ENCODE peak calls at places on chromosomes 7 and 10, in eight cellular contexts. One of them, this sample, is unnamed.

GRCh38 chr10:95260397-95260881 is 30.4 kb downstream of the PDLIM1 start:
- DNase-seq in AG04449: peak; percentile 81
- DNase-seq in GM03348: peak; percentile 86
- DNase-seq in GM18507: no peak
- DNase-seq in cardiac muscle cell: peak; percentile 35
- DNase-seq in H7: no peak
- DNase-seq in ELF-1: peak; percentile 88
- DNase-seq in NCI-H1105: no peak
- DNase-seq in this sample: no peak

GRCh38 chr7:22863156-22863899 is 40.7 kb upstream of the TOMM7 start:
- DNase-seq in cardiac muscle cell: no peak
- DNase-seq in NCI-H1105: no peak
- DNase-seq in GM03348: no peak
- DNase-seq in ELF-1: no peak
- DNase-seq in GM18507: no peak
- DNase-seq in AG04449: no peak
- DNase-seq in H7: no peak
- DNase-seq in this sample: no peak

GRCh38 chr7:50068026-50068425 is 25.0 kb downstream of the ZPBP start:
- DNase-seq in cardiac muscle cell: no peak
- DNase-seq in GM03348: peak; percentile 13
- DNase-seq in ELF-1: peak; percentile 13
- DNase-seq in AG04449: no peak
- DNase-seq in NCI-H1105: peak; percentile 47
- DNase-seq in GM18507: no peak
- DNase-seq in H7: no peak
- DNase-seq in this sample: no peak

GRCh38 chr10:16991011-16991410 is 138.6 kb downstream of the CUBN start:
- DNase-seq in GM18507: no peak
- DNase-seq in H7: no peak
- DNase-seq in NCI-H1105: no peak
- DNase-seq in GM03348: no peak
- DNase-seq in cardiac muscle cell: no peak
- DNase-seq in AG04449: no peak
- DNase-seq in ELF-1: no peak
- DNase-seq in this sample: no peak

GRCh38 chr10:5615263-5615820 is 51.1 kb downstream of the ASB13 start:
- DNase-seq in GM03348: no peak
- DNase-seq in ELF-1: no peak
- DNase-seq in NCI-H1105: no peak
- DNase-seq in H7: no peak
- DNase-seq in GM18507: no peak
- DNase-seq in cardiac muscle cell: no peak
- DNase-seq in AG04449: no peak
- DNase-seq in this sample: no peak

GRCh38 chr10:130824230-130825014 is 487.1 kb downstream of the TCERG1L start:
- DNase-seq in NCI-H1105: no peak
- DNase-seq in AG04449: no peak
- DNase-seq in cardiac muscle cell: no peak
- DNase-seq in H7: no peak
- DNase-seq in ELF-1: no peak
- DNase-seq in GM03348: no peak
- DNase-seq in GM18507: no peak
- DNase-seq in this sample: no peak

GRCh38 chr10:49350856-49351532 is 44.9 kb downstream of the DRGX start:
- DNase-seq in GM18507: no peak
- DNase-seq in cardiac muscle cell: no peak
- DNase-seq in GM03348: no peak
- DNase-seq in AG04449: no peak
- DNase-seq in H7: no peak
- DNase-seq in ELF-1: no peak
- DNase-seq in NCI-H1105: no peak
- DNase-seq in this sample: no peak

GRCh38 chr7:54709283-54709682 is 49.7 kb downstream of the SEC61G start:
- DNase-seq in GM03348: no peak
- DNase-seq in cardiac muscle cell: no peak
- DNase-seq in AG04449: no peak
- DNase-seq in NCI-H1105: no peak
- DNase-seq in H7: no peak
- DNase-seq in ELF-1: no peak
- DNase-seq in GM18507: no peak
- DNase-seq in this sample: no peak

GRCh38 chr10:56586391-56586790 is 225.3 kb upstream of the ZWINT start:
- DNase-seq in NCI-H1105: no peak
- DNase-seq in GM03348: no peak
- DNase-seq in GM18507: no peak
- DNase-seq in cardiac muscle cell: no peak
- DNase-seq in ELF-1: peak; percentile 17
- DNase-seq in AG04449: no peak
- DNase-seq in H7: peak; percentile 13
- DNase-seq in this sample: no peak

GRCh38 chr7:133853706-133854276 is 273.3 kb upstream of the LRGUK start:
- DNase-seq in GM18507: no peak
- DNase-seq in NCI-H1105: peak; percentile 30
- DNase-seq in H7: peak; percentile 15
- DNase-seq in GM03348: peak; percentile 61
- DNase-seq in cardiac muscle cell: peak; percentile 53
- DNase-seq in AG04449: peak; percentile 82
- DNase-seq in ELF-1: peak; percentile 46
- DNase-seq in this sample: no peak

GRCh38 chr7:76294344-76295024 is 8.0 kb upstream of the HSPB1 start:
- DNase-seq in AG04449: peak; percentile 57
- DNase-seq in GM18507: no peak
- DNase-seq in cardiac muscle cell: peak; percentile 86
- DNase-seq in GM03348: peak; percentile 89
- DNase-seq in NCI-H1105: peak; percentile 89
- DNase-seq in H7: peak; percentile 88
- DNase-seq in ELF-1: peak; percentile 94
- DNase-seq in this sample: no peak

GRCh38 chr7:30770936-30771858 is at the start of gene MINDY4:
- DNase-seq in NCI-H1105: no peak
- DNase-seq in GM18507: peak; percentile 80
- DNase-seq in cardiac muscle cell: peak; percentile 81
- DNase-seq in H7: peak; percentile 97
- DNase-seq in GM03348: peak; percentile 96
- DNase-seq in AG04449: no peak
- DNase-seq in ELF-1: peak; percentile 85
- DNase-seq in this sample: peak; percentile 82

GRCh38 chr10:81898518-81898917 is 23.5 kb downstream of the NRG3 start:
- DNase-seq in GM18507: no peak
- DNase-seq in AG04449: no peak
- DNase-seq in GM03348: no peak
- DNase-seq in ELF-1: no peak
- DNase-seq in NCI-H1105: no peak
- DNase-seq in cardiac muscle cell: no peak
- DNase-seq in H7: no peak
- DNase-seq in this sample: no peak

GRCh38 chr7:10022957-10023356 is 950.7 kb upstream of the PHF14 start:
- DNase-seq in AG04449: no peak
- DNase-seq in GM03348: no peak
- DNase-seq in GM18507: no peak
- DNase-seq in ELF-1: peak; percentile 24
- DNase-seq in cardiac muscle cell: peak; percentile 67
- DNase-seq in NCI-H1105: peak; percentile 43
- DNase-seq in H7: peak; percentile 3
- DNase-seq in this sample: no peak

GRCh38 chr10:17227367-17228080 is 517 bp upstream of the VIM start:
- DNase-seq in AG04449: no peak
- DNase-seq in H7: no peak
- DNase-seq in NCI-H1105: no peak
- DNase-seq in ELF-1: no peak
- DNase-seq in cardiac muscle cell: peak; percentile 13
- DNase-seq in GM18507: no peak
- DNase-seq in GM03348: no peak
- DNase-seq in this sample: no peak

GRCh38 chr7:70406419-70407189 is 725.3 kb upstream of the GALNT17 start:
- DNase-seq in ELF-1: peak; percentile 13
- DNase-seq in GM03348: no peak
- DNase-seq in AG04449: peak; percentile 23
- DNase-seq in cardiac muscle cell: no peak
- DNase-seq in H7: no peak
- DNase-seq in GM18507: no peak
- DNase-seq in NCI-H1105: no peak
- DNase-seq in this sample: no peak

GRCh38 chr7:130090745-130091532 is 20.6 kb downstream of the KLHDC10 start:
- DNase-seq in H7: no peak
- DNase-seq in GM18507: no peak
- DNase-seq in NCI-H1105: no peak
- DNase-seq in ELF-1: no peak
- DNase-seq in GM03348: no peak
- DNase-seq in cardiac muscle cell: no peak
- DNase-seq in AG04449: no peak
- DNase-seq in this sample: no peak

GRCh38 chr7:78510580-78511188 is 712.1 kb downstream of the PHTF2 start:
- DNase-seq in NCI-H1105: peak; percentile 37
- DNase-seq in AG04449: no peak
- DNase-seq in ELF-1: peak; percentile 32
- DNase-seq in cardiac muscle cell: peak; percentile 62
- DNase-seq in H7: peak; percentile 50
- DNase-seq in GM03348: peak; percentile 60
- DNase-seq in GM18507: no peak
- DNase-seq in this sample: peak; percentile 5

GRCh38 chr7:100220833-100221718 is 1.3 kb downstream of the PVRIG start:
- DNase-seq in H7: no peak
- DNase-seq in NCI-H1105: no peak
- DNase-seq in GM18507: peak; percentile 62
- DNase-seq in cardiac muscle cell: no peak
- DNase-seq in ELF-1: no peak
- DNase-seq in GM03348: no peak
- DNase-seq in AG04449: no peak
- DNase-seq in this sample: peak; percentile 57

GRCh38 chr7:24715171-24715570 is 42.1 kb downstream of the GSDME start:
- DNase-seq in AG04449: no peak
- DNase-seq in GM18507: no peak
- DNase-seq in ELF-1: no peak
- DNase-seq in GM03348: no peak
- DNase-seq in cardiac muscle cell: no peak
- DNase-seq in H7: peak; percentile 9
- DNase-seq in NCI-H1105: no peak
- DNase-seq in this sample: no peak

This sample was measured in GM12891.